ENCODE peak calls at places on chromosomes 5 and 9, in ten cellular contexts. One of them, this sample, is unnamed. For H3K4me1, the result is how much of the 10 kb centered on the place peaks cover.

GRCh38 chr9:130446111-130446861 is 1.5 kb downstream of the ASS1 start:
- DNase-seq in cardiac muscle cell: peak
- DNase-seq in CD8-positive, alpha-beta T cell: no peak
- DNase-seq in heart left ventricle: peak
- DNase-seq in IMR-90: peak
- DNase-seq in PC-9: peak
- DNase-seq in H1: no peak
- DNase-seq in ascending aorta: peak
- DNase-seq in mammary epithelial cell: peak
- DNase-seq in HCT116: no peak
- DNase-seq in this sample: peak

GRCh38 chr5:15618938-15619337 is 119.0 kb downstream of the FBXL7 start:
- DNase-seq in mammary epithelial cell: no peak
- DNase-seq in H1: no peak
- DNase-seq in ascending aorta: no peak
- DNase-seq in cardiac muscle cell: no peak
- DNase-seq in PC-9: no peak
- DNase-seq in CD8-positive, alpha-beta T cell: no peak
- DNase-seq in HCT116: no peak
- DNase-seq in heart left ventricle: no peak
- DNase-seq in IMR-90: no peak
- DNase-seq in this sample: no peak

GRCh38 chr9:105908069-105908468 is 213.7 kb downstream of the TMEM38B start:
- DNase-seq in PC-9: peak
- DNase-seq in ascending aorta: no peak
- DNase-seq in CD8-positive, alpha-beta T cell: no peak
- DNase-seq in heart left ventricle: no peak
- DNase-seq in IMR-90: no peak
- DNase-seq in HCT116: no peak
- DNase-seq in cardiac muscle cell: no peak
- DNase-seq in mammary epithelial cell: peak
- DNase-seq in H1: no peak
- DNase-seq in this sample: no peak

GRCh38 chr9:15606667-15607472 is 54.0 kb downstream of the CCDC171 start:
- DNase-seq in mammary epithelial cell: peak
- DNase-seq in H1: no peak
- DNase-seq in CD8-positive, alpha-beta T cell: no peak
- DNase-seq in HCT116: peak
- DNase-seq in cardiac muscle cell: peak
- DNase-seq in IMR-90: peak
- DNase-seq in ascending aorta: no peak
- DNase-seq in PC-9: no peak
- DNase-seq in heart left ventricle: no peak
- DNase-seq in this sample: no peak

GRCh38 chr5:161400583-161400982 is 145.9 kb downstream of the GABRB2 start:
- DNase-seq in H1: no peak
- DNase-seq in mammary epithelial cell: no peak
- DNase-seq in cardiac muscle cell: no peak
- DNase-seq in IMR-90: no peak
- DNase-seq in HCT116: no peak
- DNase-seq in CD8-positive, alpha-beta T cell: no peak
- DNase-seq in PC-9: no peak
- DNase-seq in heart left ventricle: no peak
- DNase-seq in ascending aorta: no peak
- DNase-seq in this sample: no peak

GRCh38 chr5:14834584-14835540 is 36.7 kb downstream of the ANKH start:
- DNase-seq in mammary epithelial cell: no peak
- DNase-seq in IMR-90: no peak
- DNase-seq in PC-9: no peak
- DNase-seq in cardiac muscle cell: no peak
- DNase-seq in heart left ventricle: no peak
- DNase-seq in HCT116: no peak
- DNase-seq in ascending aorta: no peak
- DNase-seq in H1: no peak
- DNase-seq in CD8-positive, alpha-beta T cell: no peak
- DNase-seq in this sample: no peak

GRCh38 chr5:175517824-175518450 is 39.6 kb downstream of the SFXN1 start:
- DNase-seq in cardiac muscle cell: peak
- DNase-seq in mammary epithelial cell: peak
- DNase-seq in heart left ventricle: no peak
- DNase-seq in PC-9: no peak
- DNase-seq in H1: no peak
- DNase-seq in HCT116: peak
- DNase-seq in CD8-positive, alpha-beta T cell: peak
- DNase-seq in ascending aorta: no peak
- DNase-seq in IMR-90: peak
- DNase-seq in this sample: no peak

GRCh38 chr5:78162253-78162862 is 132.1 kb downstream of the AP3B1 start:
- DNase-seq in HCT116: peak
- DNase-seq in H1: no peak
- DNase-seq in IMR-90: peak
- DNase-seq in PC-9: no peak
- DNase-seq in CD8-positive, alpha-beta T cell: no peak
- DNase-seq in mammary epithelial cell: no peak
- DNase-seq in ascending aorta: no peak
- DNase-seq in cardiac muscle cell: peak
- DNase-seq in heart left ventricle: no peak
- DNase-seq in this sample: no peak

GRCh38 chr5:38825494-38825893 is 20.3 kb upstream of the OSMR start:
- DNase-seq in heart left ventricle: no peak
- DNase-seq in CD8-positive, alpha-beta T cell: no peak
- DNase-seq in IMR-90: peak
- DNase-seq in HCT116: no peak
- DNase-seq in PC-9: no peak
- DNase-seq in ascending aorta: no peak
- DNase-seq in H1: no peak
- DNase-seq in mammary epithelial cell: no peak
- DNase-seq in cardiac muscle cell: no peak
- DNase-seq in this sample: no peak

GRCh38 chr5:53425598-53426516 is 54.6 kb upstream of the FST start:
- DNase-seq in HCT116: peak
- DNase-seq in IMR-90: no peak
- DNase-seq in heart left ventricle: no peak
- DNase-seq in cardiac muscle cell: peak
- DNase-seq in H1: peak
- DNase-seq in CD8-positive, alpha-beta T cell: no peak
- DNase-seq in ascending aorta: no peak
- DNase-seq in mammary epithelial cell: no peak
- DNase-seq in PC-9: no peak
- DNase-seq in this sample: no peak
- TF ChIP-seq CTCF in HCT116: peak
- TF ChIP-seq CTCF in IMR-90: peak
- TF ChIP-seq CTCF in heart left ventricle: peak
- TF ChIP-seq CTCF in cardiac muscle cell: peak
- TF ChIP-seq CTCF in H1: peak
- TF ChIP-seq CTCF in CD8-positive, alpha-beta T cell: no peak
- TF ChIP-seq CTCF in ascending aorta: no peak
- TF ChIP-seq CTCF in mammary epithelial cell: peak
- TF ChIP-seq CTCF in PC-9: peak
- TF ChIP-seq CTCF in this sample: no peak

GRCh38 chr9:37421914-37422288 is 595 bp upstream of the GRHPR start:
- DNase-seq in PC-9: no peak
- DNase-seq in H1: no peak
- DNase-seq in IMR-90: no peak
- DNase-seq in heart left ventricle: no peak
- DNase-seq in CD8-positive, alpha-beta T cell: no peak
- DNase-seq in mammary epithelial cell: no peak
- DNase-seq in ascending aorta: no peak
- DNase-seq in cardiac muscle cell: no peak
- DNase-seq in HCT116: no peak
- DNase-seq in this sample: no peak
- H3K4me1 ChIP-seq in PC-9: under half
- H3K4me1 ChIP-seq in H1: under half
- H3K4me1 ChIP-seq in IMR-90: under half
- H3K4me1 ChIP-seq in heart left ventricle: under half
- H3K4me1 ChIP-seq in CD8-positive, alpha-beta T cell: under half
- H3K4me1 ChIP-seq in mammary epithelial cell: under half
- H3K4me1 ChIP-seq in ascending aorta: under half
- H3K4me1 ChIP-seq in cardiac muscle cell: under half
- H3K4me1 ChIP-seq in HCT116: under half
- H3K4me1 ChIP-seq in this sample: under half

GRCh38 chr9:32552172-32552872 is at the start of the genes SMIM27 and TOPORS:
- DNase-seq in PC-9: peak
- DNase-seq in HCT116: peak
- DNase-seq in ascending aorta: peak
- DNase-seq in cardiac muscle cell: peak
- DNase-seq in CD8-positive, alpha-beta T cell: peak
- DNase-seq in H1: peak
- DNase-seq in heart left ventricle: peak
- DNase-seq in IMR-90: peak
- DNase-seq in mammary epithelial cell: peak
- DNase-seq in this sample: peak

GRCh38 chr9:32551491-32552049 is 557 bp upstream of the SMIM27 start:
- DNase-seq in CD8-positive, alpha-beta T cell: peak
- DNase-seq in PC-9: no peak
- DNase-seq in heart left ventricle: peak
- DNase-seq in mammary epithelial cell: no peak
- DNase-seq in HCT116: peak
- DNase-seq in ascending aorta: no peak
- DNase-seq in cardiac muscle cell: no peak
- DNase-seq in IMR-90: peak
- DNase-seq in H1: no peak
- DNase-seq in this sample: no peak

GRCh38 chr9:32550046-32550608 is 2.0 kb upstream of the SMIM27 start:
- DNase-seq in PC-9: no peak
- DNase-seq in ascending aorta: no peak
- DNase-seq in IMR-90: peak
- DNase-seq in HCT116: no peak
- DNase-seq in CD8-positive, alpha-beta T cell: no peak
- DNase-seq in heart left ventricle: no peak
- DNase-seq in H1: no peak
- DNase-seq in mammary epithelial cell: peak
- DNase-seq in cardiac muscle cell: peak
- DNase-seq in this sample: no peak

GRCh38 chr9:32554107-32554506 is 1.7 kb upstream of the TOPORS start:
- DNase-seq in PC-9: no peak
- DNase-seq in H1: no peak
- DNase-seq in ascending aorta: no peak
- DNase-seq in HCT116: no peak
- DNase-seq in CD8-positive, alpha-beta T cell: no peak
- DNase-seq in mammary epithelial cell: no peak
- DNase-seq in cardiac muscle cell: peak
- DNase-seq in heart left ventricle: no peak
- DNase-seq in IMR-90: peak
- DNase-seq in this sample: no peak

DNA sequence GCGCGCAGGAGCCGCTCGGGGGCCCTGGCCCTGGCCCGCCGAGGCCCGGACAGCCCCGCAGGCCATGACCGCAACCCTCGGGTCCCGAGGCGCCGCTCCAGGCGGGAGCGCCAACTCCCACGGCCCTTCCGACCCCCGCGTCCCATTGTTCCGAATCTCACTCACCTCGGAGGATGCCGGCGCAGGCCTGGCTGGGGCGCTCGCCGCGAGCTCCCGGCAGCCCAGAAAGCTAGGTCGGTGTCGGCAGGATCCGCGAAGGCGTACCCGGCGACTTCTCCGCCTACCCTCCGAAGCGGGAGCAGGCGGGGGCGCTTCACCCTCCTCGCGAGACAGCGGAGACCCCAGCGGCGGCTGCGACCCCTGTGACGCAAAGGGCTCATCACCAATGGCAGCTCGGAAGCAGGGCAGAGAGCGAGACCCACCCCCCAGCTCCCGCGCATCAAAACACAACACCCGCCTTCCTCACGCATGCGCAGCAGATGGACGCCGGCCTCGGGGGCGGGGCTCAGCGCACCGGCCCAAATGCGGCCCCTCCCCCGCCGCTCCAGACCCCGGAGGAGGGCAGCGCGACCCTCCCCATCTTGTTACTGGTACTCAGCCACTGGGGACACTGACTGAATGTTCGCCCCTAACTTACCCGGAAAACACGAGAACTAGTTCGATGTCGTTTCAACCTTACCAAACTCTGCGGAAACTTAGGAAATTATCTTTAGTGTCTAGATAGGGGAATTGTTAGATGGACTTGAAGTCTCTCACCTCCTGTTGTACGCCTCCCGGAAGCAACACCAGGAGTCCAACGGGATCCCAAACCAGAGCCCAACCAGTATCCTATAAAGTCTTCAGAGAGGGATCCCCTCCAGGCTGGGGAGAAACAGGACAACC is 1.3 kb upstream of the SMIM27 start:
- DNase-seq in CD8-positive, alpha-beta T cell: peak
- DNase-seq in PC-9: peak
- DNase-seq in IMR-90: peak
- DNase-seq in mammary epithelial cell: peak
- DNase-seq in HCT116: peak
- DNase-seq in cardiac muscle cell: peak
- DNase-seq in ascending aorta: peak
- DNase-seq in H1: peak
- DNase-seq in heart left ventricle: peak
- DNase-seq in this sample: peak
- TF ChIP-seq CTCF in CD8-positive, alpha-beta T cell: peak
- TF ChIP-seq CTCF in PC-9: no peak
- TF ChIP-seq CTCF in IMR-90: peak
- TF ChIP-seq CTCF in mammary epithelial cell: no peak
- TF ChIP-seq CTCF in HCT116: no peak
- TF ChIP-seq CTCF in cardiac muscle cell: peak
- TF ChIP-seq CTCF in ascending aorta: no peak
- TF ChIP-seq CTCF in H1: no peak
- TF ChIP-seq CTCF in heart left ventricle: no peak
- TF ChIP-seq CTCF in this sample: no peak

GRCh38 chr9:126336350-126337335 is 10.0 kb downstream of the MVB12B start:
- DNase-seq in ascending aorta: no peak
- DNase-seq in heart left ventricle: no peak
- DNase-seq in HCT116: no peak
- DNase-seq in PC-9: no peak
- DNase-seq in IMR-90: no peak
- DNase-seq in mammary epithelial cell: no peak
- DNase-seq in CD8-positive, alpha-beta T cell: peak
- DNase-seq in cardiac muscle cell: no peak
- DNase-seq in H1: no peak
- DNase-seq in this sample: no peak

GRCh38 chr9:126337690-126338426 is 11.2 kb downstream of the MVB12B start:
- DNase-seq in CD8-positive, alpha-beta T cell: peak
- DNase-seq in IMR-90: no peak
- DNase-seq in PC-9: no peak
- DNase-seq in ascending aorta: no peak
- DNase-seq in heart left ventricle: no peak
- DNase-seq in HCT116: no peak
- DNase-seq in cardiac muscle cell: no peak
- DNase-seq in H1: no peak
- DNase-seq in mammary epithelial cell: no peak
- DNase-seq in this sample: no peak

GRCh38 chr9:126338945-126339344 is 12.3 kb downstream of the MVB12B start:
- DNase-seq in H1: no peak
- DNase-seq in PC-9: no peak
- DNase-seq in mammary epithelial cell: no peak
- DNase-seq in IMR-90: peak
- DNase-seq in heart left ventricle: no peak
- DNase-seq in CD8-positive, alpha-beta T cell: peak
- DNase-seq in HCT116: no peak
- DNase-seq in cardiac muscle cell: no peak
- DNase-seq in ascending aorta: no peak
- DNase-seq in this sample: no peak

GRCh38 chr9:126334626-126335621 is 8.3 kb downstream of the MVB12B start:
- DNase-seq in PC-9: peak
- DNase-seq in ascending aorta: no peak
- DNase-seq in CD8-positive, alpha-beta T cell: peak
- DNase-seq in IMR-90: peak
- DNase-seq in mammary epithelial cell: no peak
- DNase-seq in HCT116: no peak
- DNase-seq in cardiac muscle cell: peak
- DNase-seq in heart left ventricle: no peak
- DNase-seq in H1: no peak
- DNase-seq in this sample: no peak

GRCh38 chr9:126335837-126336236 is 9.2 kb downstream of the MVB12B start:
- DNase-seq in CD8-positive, alpha-beta T cell: no peak
- DNase-seq in cardiac muscle cell: no peak
- DNase-seq in ascending aorta: no peak
- DNase-seq in PC-9: no peak
- DNase-seq in IMR-90: no peak
- DNase-seq in HCT116: no peak
- DNase-seq in heart left ventricle: no peak
- DNase-seq in H1: no peak
- DNase-seq in mammary epithelial cell: no peak
- DNase-seq in this sample: no peak
- H3K4me1 ChIP-seq in CD8-positive, alpha-beta T cell: under half
- H3K4me1 ChIP-seq in cardiac muscle cell: under half
- H3K4me1 ChIP-seq in ascending aorta: under half
- H3K4me1 ChIP-seq in PC-9: under half
- H3K4me1 ChIP-seq in IMR-90: under half
- H3K4me1 ChIP-seq in HCT116: under half
- H3K4me1 ChIP-seq in heart left ventricle: under half
- H3K4me1 ChIP-seq in H1: under half
- H3K4me1 ChIP-seq in mammary epithelial cell: under half
- H3K4me1 ChIP-seq in this sample: under half

This sample was measured in mucosa of descending colon.